ENCODE peak calls at places on chromosomes 12 and 14, in four cellular contexts. F is CD8-positive, alpha-beta T cell; G is uterus; B is neural progenitor cell. Q is an unnamed sample.

GRCh38 chr14:100400115-100400514 is 77.0 kb downstream of the SLC25A47 start:
- DNase-seq in F (no peak), G (no peak), B (no peak), Q (no peak)

GRCh38 chr14:92951912-92952471 is 29.0 kb downstream of the CHGA start:
- DNase-seq in F (peak), G (peak), B (peak), Q (peak)

GRCh38 chr12:104662908-104663307 is 206.2 kb downstream of the CHST11 start:
- DNase-seq in F (no peak), G (no peak), B (no peak), Q (no peak)

GRCh38 chr14:61696753-61697318 is 1.5 kb downstream of the HIF1A start:
- DNase-seq in F (no peak), G (no peak), B (no peak), Q (no peak)

GRCh38 chr12:89106950-89107349 is 245.4 kb downstream of the DUSP6 start:
- DNase-seq in F (no peak), G (no peak), B (no peak), Q (no peak)

GRCh38 chr14:94665121-94665520 is 52.9 kb downstream of the SERPINA3 start:
- DNase-seq in F (no peak), G (no peak), B (no peak), Q (peak)

GRCh38 chr12:51866762-51867161 is 18.2 kb upstream of the FIGNL2 start:
- DNase-seq in F (no peak), G (no peak), B (no peak), Q (no peak)

GRCh38 chr14:92546347-92547053 is 32.9 kb downstream of the RIN3 start:
- DNase-seq in F (no peak), G (no peak), B (no peak), Q (peak)

GRCh38 chr14:64654072-64654899 is 49.9 kb upstream of the PLEKHG3 start:
- DNase-seq in F (no peak), G (no peak), B (no peak), Q (no peak)

GRCh38 chr14:88960528-88960927 is 136.1 kb downstream of the TTC8 start:
- DNase-seq in F (no peak), G (no peak), B (no peak), Q (no peak)

GRCh38 chr12:121673013-121673441 is 3.6 kb upstream of the MORN3 start:
- DNase-seq in F (no peak), G (no peak), B (no peak), Q (no peak)

GRCh38 chr12:121678305-121678704 is 8.9 kb upstream of the MORN3 start:
- DNase-seq in F (no peak), G (no peak), B (no peak), Q (no peak)

GRCh38 chr12:121676190-121676589 is 6.7 kb upstream of the MORN3 start:
- DNase-seq in F (no peak), G (no peak), B (no peak), Q (no peak)

DNA sequence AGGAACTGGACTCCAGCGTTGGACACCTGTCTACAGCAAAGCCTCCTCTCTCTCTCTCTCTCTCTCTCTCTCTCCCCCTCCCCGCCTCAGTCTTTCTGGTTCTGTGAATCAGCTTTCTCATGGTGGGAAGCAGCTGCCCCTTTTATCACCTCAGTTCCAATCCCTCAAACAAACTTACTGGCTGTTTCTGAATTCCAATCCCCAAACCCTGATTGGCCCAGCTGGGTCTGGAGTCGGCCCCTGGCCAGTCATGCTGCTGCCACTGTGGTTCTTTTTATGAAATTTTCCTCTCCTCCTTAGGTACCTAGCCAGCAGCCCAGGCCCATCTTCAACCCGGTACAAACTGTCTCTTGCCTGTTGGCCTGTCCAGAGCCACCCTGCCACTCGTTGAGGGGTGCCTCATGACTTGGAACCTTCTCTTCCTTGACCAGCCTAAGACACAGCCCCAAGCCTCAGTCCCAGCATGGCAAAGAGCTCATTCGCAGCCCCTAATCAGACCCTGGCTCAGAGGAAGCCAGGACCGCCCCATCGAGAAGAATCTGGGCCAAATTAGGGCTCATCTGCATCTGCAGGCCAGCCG is 9.4 kb upstream of the MORN3 start:
- DNase-seq in F (no peak), G (no peak), B (no peak), Q (no peak)
- H3K27ac ChIP-seq in F (no peak), G (no peak), B (no peak), Q (no peak)

DNA sequence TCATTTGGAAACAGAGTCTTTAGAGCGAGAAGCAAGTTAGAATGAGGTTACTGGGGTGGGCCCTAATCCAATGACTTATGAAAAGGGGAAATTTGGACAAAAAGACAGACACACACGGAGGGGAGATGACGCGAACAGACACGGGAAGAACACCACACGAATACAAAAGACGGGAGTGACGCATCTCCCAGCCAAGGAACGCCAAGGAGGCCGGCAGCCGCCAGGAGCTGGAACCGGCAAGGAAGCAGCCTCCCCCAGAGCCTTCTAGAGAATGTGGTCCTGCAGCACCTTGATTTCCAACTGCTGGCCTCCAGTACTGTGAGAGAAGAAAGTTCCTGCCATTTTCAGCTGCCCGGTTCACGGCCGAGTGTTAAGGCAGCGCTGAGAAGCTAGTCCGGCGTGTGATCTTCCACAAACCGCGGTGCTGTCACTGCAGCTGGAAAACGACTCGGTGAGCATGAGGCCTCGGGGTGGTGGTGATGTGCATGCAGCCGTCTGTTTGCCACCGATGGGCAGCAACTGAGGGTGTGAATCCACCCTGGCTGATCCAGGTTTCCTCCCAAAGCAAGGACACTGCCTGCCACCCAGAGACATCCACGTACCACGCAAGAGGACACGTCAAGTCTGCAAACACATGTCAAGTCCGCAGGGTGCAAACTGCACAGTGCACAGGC is 124.5 kb downstream of the NCOR2 start:
- DNase-seq in F (no peak), G (peak), B (no peak), Q (no peak)
- H3K27ac ChIP-seq in F (no peak), G (peak), B (no peak), Q (no peak)

GRCh38 chr12:662541-663292 is 528 bp downstream of the NINJ2 start:
- DNase-seq in F (no peak), G (no peak), B (no peak), Q (no peak)

GRCh38 chr12:664075-664778 is 982 bp upstream of the NINJ2 start:
- DNase-seq in F (no peak), G (no peak), B (no peak), Q (no peak)

GRCh38 chr12:659090-659683 is 4.1 kb downstream of the NINJ2 start:
- DNase-seq in F (no peak), G (no peak), B (peak), Q (no peak)

GRCh38 chr12:663293-663871 is at the start of gene NINJ2:
- DNase-seq in F (no peak), G (no peak), B (no peak), Q (no peak)

GRCh38 chr12:661720-662486 is 1.3 kb downstream of the NINJ2 start:
- DNase-seq in F (no peak), G (peak), B (no peak), Q (no peak)
- H3K27ac ChIP-seq in F (no peak), G (peak), B (no peak), Q (no peak)

GRCh38 chr12:55708695-55709233 is 1.1 kb upstream of the ITGA7 start:
- DNase-seq in F (no peak), G (no peak), B (no peak), Q (no peak)
- H3K27ac ChIP-seq in F (no peak), G (peak), B (no peak), Q (no peak)

GRCh38 chr12:15717940-15718567 is 71.1 kb downstream of the EPS8 start:
- DNase-seq in F (no peak), G (no peak), B (no peak), Q (no peak)
- H3K27ac ChIP-seq in F (no peak), G (peak), B (no peak), Q (no peak)

Q was measured in SJSA1.